ENCODE peak calls at places on chromosomes 2 and 18, in ten cellular contexts. R is epithelial cell of esophagus; V is ovary; G is stomach; U is sigmoid colon; I is body of pancreas; P is fibroblast of lung; O is skeletal muscle cell; Q is HCT116; M is CD4-positive, alpha-beta memory T cell. B is an unnamed sample.

GRCh38 chr2:222057249-222058073 is 241.3 kb downstream of the PAX3 start:
- DNase-seq in R (peak; percentile 7), V (no peak), G (no peak), U (no peak), I (no peak), P (peak; percentile 26), O (no peak), Q (no peak), M (no peak), B (no peak)

GRCh38 chr2:43345872-43346271 is 119.5 kb upstream of the ZFP36L2 start:
- DNase-seq in R (no peak), V (no peak), G (no peak), U (no peak), I (no peak), P (no peak), O (no peak), Q (no peak), M (no peak), B (no peak)

GRCh38 chr18:39523281-39523680 is 1957.7 kb upstream of the CELF4 start:
- DNase-seq in R (peak; percentile 42), V (no peak), G (no peak), U (no peak), I (no peak), P (peak; percentile 29), O (peak; percentile 4), Q (peak; percentile 40), M (no peak), B (peak; percentile 42)

GRCh38 chr2:112714836-112715631 is 5.8 kb upstream of the NT5DC4 start:
- DNase-seq in R (peak; percentile 87), V (no peak), G (no peak), U (no peak), I (no peak), P (no peak), O (no peak), Q (peak; percentile 55), M (no peak), B (no peak)

GRCh38 chr2:219828127-219828526 is 200.7 kb downstream of the SLC4A3 start:
- DNase-seq in R (no peak), V (no peak), G (no peak), U (no peak), I (no peak), P (no peak), O (no peak), Q (no peak), M (no peak), B (no peak)

GRCh38 chr18:45409971-45410370 is 205.3 kb upstream of the SLC14A2 start:
- DNase-seq in R (no peak), V (no peak), G (no peak), U (no peak), I (no peak), P (no peak), O (no peak), Q (no peak), M (no peak), B (no peak)

GRCh38 chr18:46243095-46243494 is 138.9 kb downstream of the HAUS1 start:
- DNase-seq in R (no peak), V (no peak), G (no peak), U (no peak), I (no peak), P (no peak), O (no peak), Q (no peak), M (no peak), B (no peak)

GRCh38 chr2:64263315-64263714 is 119.1 kb upstream of the PELI1 start:
- DNase-seq in R (peak; percentile 94), V (no peak), G (no peak), U (no peak), I (no peak), P (peak; percentile 85), O (peak; percentile 77), Q (no peak), M (no peak), B (peak; percentile 60)

GRCh38 chr2:160876029-160876428 is 284.2 kb upstream of the TANK start:
- DNase-seq in R (peak; percentile 55), V (no peak), G (no peak), U (no peak), I (no peak), P (no peak), O (no peak), Q (no peak), M (no peak), B (no peak)
- H3K4me3 ChIP-seq in R (no peak overlapping the region), V (no peak overlapping the region), G (no peak overlapping the region), U (no peak overlapping the region), I (no peak overlapping the region), P (no peak overlapping the region), O (no peak overlapping the region), Q (no peak overlapping the region), M (no peak overlapping the region), B (no peak overlapping the region)

DNA sequence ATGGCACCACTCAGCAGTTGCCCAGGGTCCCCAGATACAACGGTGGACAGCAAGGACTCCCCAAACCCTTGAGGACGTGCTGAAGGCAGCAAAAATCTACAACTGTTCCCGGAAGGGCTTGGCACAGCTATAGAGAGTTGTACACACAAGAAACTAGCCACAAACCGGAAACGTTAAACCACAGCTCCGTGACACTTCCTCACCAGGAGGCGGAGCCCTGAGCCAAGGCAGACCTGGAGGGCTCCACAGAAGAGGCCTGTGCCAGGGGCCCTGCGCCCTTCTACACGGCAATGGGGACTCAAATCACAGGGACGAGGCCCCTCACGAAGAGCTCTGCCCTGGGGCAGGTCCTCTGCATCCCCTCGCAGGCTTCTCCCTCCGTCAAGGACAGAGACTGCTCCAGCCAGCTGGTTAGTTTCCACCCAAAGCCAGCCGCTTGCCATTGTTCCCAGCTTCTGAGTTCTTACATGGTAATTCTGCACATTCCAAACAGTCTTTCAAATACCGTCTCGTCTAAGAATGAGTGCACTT is 133.3 kb downstream of the HDAC4 start:
- DNase-seq in R (peak; percentile 75), V (peak; percentile 58), G (peak; percentile 80), U (peak; percentile 87), I (no peak), P (peak; percentile 80), O (no peak), Q (peak; percentile 53), M (peak; percentile 93), B (no peak)
- H3K4me3 ChIP-seq in R (no peak overlapping the region), V (no peak overlapping the region), G (peak overlapping the region; percentile 26), U (peak overlapping the region; percentile 15), I (no peak overlapping the region), P (no peak overlapping the region), O (no peak overlapping the region), Q (peak overlapping the region; percentile 44), M (peak overlapping the region; percentile 64), B (no peak overlapping the region)

GRCh38 chr2:237590272-237591020 is at the start of gene RAB17:
- DNase-seq in R (peak; percentile 75), V (peak; percentile 22), G (peak; percentile 90), U (no peak), I (peak; percentile 87), P (peak; percentile 28), O (no peak), Q (peak; percentile 65), M (no peak), B (peak; percentile 87)
- H3K4me3 ChIP-seq in R (no peak within 1 kb of the TSS), V (no peak within 1 kb of the TSS), G (peak within 1 kb of the TSS; percentile 18), U (no peak within 1 kb of the TSS), I (peak within 1 kb of the TSS; percentile 16), P (no peak within 1 kb of the TSS), O (no peak within 1 kb of the TSS), Q (peak within 1 kb of the TSS; percentile 85), M (no peak within 1 kb of the TSS), B (peak within 1 kb of the TSS; percentile 36)

GRCh38 chr2:170815311-170815710 is 1.4 kb upstream of the GAD1 start:
- DNase-seq in R (no peak), V (no peak), G (no peak), U (no peak), I (no peak), P (no peak), O (no peak), Q (no peak), M (no peak), B (no peak)
- H3K4me3 ChIP-seq in R (no peak overlapping the region), V (no peak overlapping the region), G (peak overlapping the region; percentile 49), U (no peak overlapping the region), I (no peak overlapping the region), P (no peak overlapping the region), O (no peak overlapping the region), Q (peak overlapping the region; percentile 53), M (no peak overlapping the region), B (peak overlapping the region; percentile 76)

DNA sequence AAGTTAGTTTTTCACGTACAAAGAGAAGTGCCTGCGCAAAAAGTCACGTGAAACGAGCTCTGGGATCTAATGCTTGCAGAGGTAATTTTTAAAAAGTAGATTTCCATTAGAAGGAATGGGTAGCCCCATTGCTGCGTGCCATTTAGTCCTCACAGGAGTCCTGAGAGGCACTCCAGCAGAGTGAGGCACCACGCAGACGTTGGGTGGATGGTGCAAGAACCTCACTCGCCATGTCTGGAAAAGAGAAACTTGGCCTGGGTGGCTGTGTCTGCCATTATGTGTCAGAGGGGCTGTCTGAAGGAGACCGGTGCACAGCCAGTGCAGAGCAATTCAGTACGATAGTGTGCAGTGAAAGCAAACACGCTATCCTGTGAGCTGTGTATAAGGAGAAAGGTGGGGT is 1.8 kb upstream of the HDAC4 start:
- DNase-seq in R (no peak), V (no peak), G (no peak), U (no peak), I (no peak), P (no peak), O (no peak), Q (no peak), M (no peak), B (no peak)
- H3K4me3 ChIP-seq in R (no peak overlapping the region), V (no peak overlapping the region), G (no peak overlapping the region), U (no peak overlapping the region), I (no peak overlapping the region), P (no peak overlapping the region), O (no peak overlapping the region), Q (peak overlapping the region; percentile 64), M (no peak overlapping the region), B (peak overlapping the region; percentile 68)

DNA sequence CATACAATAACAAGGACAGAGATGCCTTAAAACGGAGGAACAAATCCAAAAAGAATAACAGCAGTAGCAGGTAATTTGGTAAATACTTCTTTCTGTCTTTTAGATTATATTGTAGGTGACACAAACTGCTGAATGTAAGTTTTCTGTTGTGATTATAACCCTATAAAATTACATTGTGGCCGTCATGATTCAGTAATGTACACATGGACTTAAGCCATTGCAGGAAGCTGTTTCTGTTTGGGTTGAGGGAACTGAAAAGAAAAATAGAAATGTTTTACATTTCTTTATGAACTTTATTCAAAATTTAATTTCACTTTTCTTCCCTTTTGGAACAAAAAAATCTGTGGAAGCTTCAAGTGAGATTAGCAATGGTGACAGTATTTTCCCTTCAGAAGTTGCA is 1.2 kb downstream of the MXD1 start:
- DNase-seq in R (no peak), V (no peak), G (no peak), U (no peak), I (no peak), P (no peak), O (no peak), Q (no peak), M (no peak), B (no peak)
- H3K4me3 ChIP-seq in R (peak overlapping the region; percentile 56), V (peak overlapping the region; percentile 81), G (peak overlapping the region; percentile 90), U (peak overlapping the region; percentile 93), I (no peak overlapping the region), P (peak overlapping the region; percentile 81), O (peak overlapping the region; percentile 84), Q (peak overlapping the region; percentile 65), M (no peak overlapping the region), B (peak overlapping the region; percentile 73)

GRCh38 chr2:120857422-120857821 is 121.8 kb downstream of the GLI2 start:
- DNase-seq in R (no peak), V (no peak), G (no peak), U (peak; percentile 20), I (no peak), P (no peak), O (no peak), Q (no peak), M (no peak), B (peak; percentile 5)
- H3K4me3 ChIP-seq in R (no peak overlapping the region), V (no peak overlapping the region), G (no peak overlapping the region), U (no peak overlapping the region), I (no peak overlapping the region), P (no peak overlapping the region), O (no peak overlapping the region), Q (no peak overlapping the region), M (no peak overlapping the region), B (no peak overlapping the region)